ENCODE peak calls at places on chromosomes 6 and 20, in eight cellular contexts. V is SW480; Y is lower lobe of right lung; G is HFFc6; W is HEK293T; B is body of pancreas; K is stimulated activated CD8-positive, alpha-beta memory T cell treated with anti-CD3 and anti-CD28 coated beads, Interleukin-7, amount 100 ng/mL, for 48 hours; O is naive thymus-derived CD8-positive, alpha-beta T cell. Q is an unnamed sample.

GRCh38 chr6:151263967-151264366 is 24.2 kb downstream of the AKAP12 start:
- DNase-seq in V (no peak), Y (no peak), G (no peak), W (no peak), B (no peak), K (no peak), O (no peak), Q (no peak)

GRCh38 chr6:153130515-153131036 is 506 bp downstream of the RGS17 start:
- DNase-seq in V (no peak), Y (no peak), G (no peak), W (no peak), B (no peak), K (no peak), O (no peak), Q (no peak)

GRCh38 chr6:4817551-4817950 is 41.3 kb downstream of the CDYL start:
- DNase-seq in V (no peak), Y (no peak), G (peak), W (no peak), B (no peak), K (no peak), O (no peak), Q (no peak)

GRCh38 chr6:154488802-154489437 is 21.6 kb downstream of the CNKSR3 start:
- DNase-seq in V (peak), Y (no peak), G (peak), W (no peak), B (no peak), K (no peak), O (no peak), Q (no peak)

GRCh38 chr20:56592817-56593216 is 36.3 kb upstream of the TFAP2C start:
- DNase-seq in V (no peak), Y (no peak), G (no peak), W (no peak), B (no peak), K (no peak), O (no peak), Q (no peak)

GRCh38 chr20:20820104-20820503 is 107.7 kb upstream of the RALGAPA2 start:
- DNase-seq in V (peak), Y (no peak), G (no peak), W (peak), B (peak), K (no peak), O (no peak), Q (no peak)

GRCh38 chr6:41677430-41678045 is 39.3 kb downstream of the MDFI start:
- DNase-seq in V (no peak), Y (no peak), G (no peak), W (no peak), B (no peak), K (no peak), O (no peak), Q (no peak)

GRCh38 chr6:130447374-130447773 is 81.6 kb downstream of the TMEM200A start:
- DNase-seq in V (no peak), Y (no peak), G (no peak), W (no peak), B (no peak), K (no peak), O (no peak), Q (no peak)

GRCh38 chr6:722077-722524 is 29.2 kb upstream of the EXOC2 start:
- DNase-seq in V (peak), Y (peak), G (peak), W (peak), B (peak), K (peak), O (peak), Q (peak)

GRCh38 chr6:81237226-81237625 is 515.3 kb downstream of the TENT5A start:
- DNase-seq in V (no peak), Y (no peak), G (no peak), W (no peak), B (no peak), K (no peak), O (no peak), Q (no peak)

GRCh38 chr6:152099816-152100618 is 292.5 kb downstream of the ESR1 start:
- DNase-seq in V (no peak), Y (peak), G (peak), W (no peak), B (no peak), K (no peak), O (no peak), Q (no peak)

GRCh38 chr20:480044-480443 is 17.7 kb upstream of the TBC1D20 start:
- DNase-seq in V (no peak), Y (no peak), G (no peak), W (no peak), B (no peak), K (no peak), O (no peak), Q (no peak)

GRCh38 chr6:90646936-90647335 is 60.1 kb upstream of the MAP3K7 start:
- DNase-seq in V (no peak), Y (no peak), G (no peak), W (no peak), B (no peak), K (no peak), O (no peak), Q (no peak)

GRCh38 chr6:93721386-93722048 is 302.2 kb upstream of the EPHA7 start:
- DNase-seq in V (peak), Y (no peak), G (no peak), W (peak), B (no peak), K (no peak), O (no peak), Q (peak)

GRCh38 chr20:48921883-48922867 is 664 bp downstream of the ARFGEF2 start:
- DNase-seq in V (peak), Y (peak), G (peak), W (no peak), B (peak), K (peak), O (no peak), Q (no peak)

GRCh38 chr20:63819224-63819917 is 11.7 kb downstream of the ZBTB46 start:
- DNase-seq in V (no peak), Y (no peak), G (peak), W (peak), B (no peak), K (no peak), O (no peak), Q (no peak)

GRCh38 chr20:60203451-60203850 is 245.2 kb downstream of the CDH26 start:
- DNase-seq in V (peak), Y (no peak), G (peak), W (no peak), B (no peak), K (no peak), O (no peak), Q (no peak)

GRCh38 chr20:44959082-44959895 is 908 bp downstream of the TOMM34 start:
- DNase-seq in V (peak), Y (no peak), G (peak), W (no peak), B (peak), K (no peak), O (peak), Q (no peak)

GRCh38 chr20:15267935-15268334 is 930.5 kb upstream of the FLRT3 start:
- DNase-seq in V (no peak), Y (no peak), G (no peak), W (no peak), B (no peak), K (no peak), O (no peak), Q (no peak)

GRCh38 chr6:132357120-132357519 is 44.2 kb downstream of the MOXD1 start:
- DNase-seq in V (no peak), Y (no peak), G (peak), W (no peak), B (no peak), K (no peak), O (no peak), Q (no peak)

GRCh38 chr6:51844391-51844735 is 243.1 kb downstream of the PKHD1 start:
- DNase-seq in V (no peak), Y (no peak), G (no peak), W (no peak), B (no peak), K (no peak), O (no peak), Q (peak)

GRCh38 chr20:4569882-4570281 is 151.8 kb upstream of the PRND start:
- DNase-seq in V (no peak), Y (no peak), G (no peak), W (no peak), B (no peak), K (no peak), O (no peak), Q (no peak)

GRCh38 chr6:100274147-100274546 is 190.6 kb downstream of the SIM1 start:
- DNase-seq in V (no peak), Y (no peak), G (no peak), W (no peak), B (no peak), K (no peak), O (no peak), Q (no peak)

GRCh38 chr20:47718398-47718797 is 66.9 kb downstream of the SULF2 start:
- DNase-seq in V (no peak), Y (no peak), G (no peak), W (no peak), B (no peak), K (no peak), O (no peak), Q (no peak)

GRCh38 chr6:151962246-151962846 is 154.9 kb downstream of the ESR1 start:
- DNase-seq in V (peak), Y (no peak), G (peak), W (no peak), B (no peak), K (no peak), O (no peak), Q (no peak)

GRCh38 chr6:37502703-37503485 is 3.2 kb upstream of the CCDC167 start:
- DNase-seq in V (no peak), Y (peak), G (no peak), W (no peak), B (no peak), K (no peak), O (peak), Q (no peak)

GRCh38 chr6:166872431-166873139 is 83.8 kb downstream of the RNASET2 start:
- DNase-seq in V (no peak), Y (no peak), G (no peak), W (no peak), B (no peak), K (no peak), O (no peak), Q (no peak)

GRCh38 chr6:89368107-89368506 is 15.6 kb upstream of the UBE2J1 start:
- DNase-seq in V (no peak), Y (peak), G (peak), W (peak), B (peak), K (no peak), O (peak), Q (no peak)

GRCh38 chr6:1608976-1609661 is 596 bp upstream of the FOXC1 start:
- DNase-seq in V (peak), Y (no peak), G (no peak), W (no peak), B (peak), K (no peak), O (peak), Q (no peak)

GRCh38 chr6:157614026-157614484 is 209.0 kb upstream of the SNX9 start:
- DNase-seq in V (no peak), Y (no peak), G (no peak), W (no peak), B (no peak), K (no peak), O (no peak), Q (no peak)

GRCh38 chr20:63531686-63532448 is 5.3 kb downstream of the PTK6 start:
- DNase-seq in V (no peak), Y (no peak), G (no peak), W (no peak), B (no peak), K (no peak), O (peak), Q (no peak)